ENCODE peak calls at places on chromosomes 7 and 10, in four cellular contexts. O is HL-60; S is effector memory CD4-positive, alpha-beta T cell; N is stimulated activated CD4-positive, alpha-beta T cell treated with anti-CD3 and anti-CD28 coated beads, Interleukin-1b, Interleukin-23, amount 100 ng/mL, for 48 hours. D is an unnamed sample.

GRCh38 chr10:62384447-62385081 is 10.4 kb downstream of the ZNF365 start:
- DNase-seq in O (no peak), N (no peak), S (no peak), D (no peak)

GRCh38 chr10:82211331-82211730 is 336.3 kb downstream of the NRG3 start:
- DNase-seq in O (no peak), N (no peak), S (no peak), D (no peak)

GRCh38 chr10:36026081-36026480 is 384.0 kb upstream of the FZD8 start:
- DNase-seq in N (no peak), O (no peak), S (no peak), D (no peak)

GRCh38 chr10:108877130-108877529 is 1046.2 kb downstream of the XPNPEP1 start:
- DNase-seq in S (no peak), O (no peak), N (no peak), D (no peak)

GRCh38 chr7:129657363-129657762 is 45.8 kb downstream of the NRF1 start:
- DNase-seq in O (no peak), N (peak), S (no peak), D (no peak)

GRCh38 chr7:134016223-134016941 is 110.8 kb upstream of the LRGUK start:
- DNase-seq in S (no peak), O (no peak), N (no peak), D (no peak)

GRCh38 chr7:107173691-107174406 is 5.0 kb downstream of the HBP1 start:
- DNase-seq in N (no peak), O (no peak), S (no peak), D (no peak)

GRCh38 chr7:100389437-100390088 is 16.3 kb downstream of the PILRA start:
- DNase-seq in O (no peak), S (no peak), N (no peak), D (no peak)

GRCh38 chr7:17298840-17299476 is 506 bp downstream of the AHR start:
- DNase-seq in S (peak), N (peak), O (peak), D (peak)

GRCh38 chr10:46250481-46250880 is 36.3 kb upstream of the ANTXRL start:
- DNase-seq in N (no peak), S (no peak), O (no peak), D (no peak)

GRCh38 chr7:101250324-101250723 is 5.4 kb upstream of the FIS1 start:
- DNase-seq in S (no peak), O (no peak), N (no peak), D (no peak)

GRCh38 chr10:100894033-100894432 is 18.7 kb upstream of the SLF2 start:
- DNase-seq in O (no peak), N (no peak), S (no peak), D (no peak)

GRCh38 chr10:116112232-116113231 is 160.5 kb downstream of the GFRA1 start:
- DNase-seq in O (no peak), S (no peak), N (no peak), D (no peak)

GRCh38 chr10:48450233-48450810 is 143.8 kb downstream of the MAPK8 start:
- DNase-seq in S (no peak), N (no peak), O (no peak), D (no peak)

GRCh38 chr7:66800591-66800990 is 60.1 kb downstream of the RABGEF1 start:
- DNase-seq in N (no peak), O (no peak), S (no peak), D (no peak)

GRCh38 chr7:148255333-148255732 is 335.2 kb upstream of the C7orf33 start:
- DNase-seq in S (no peak), N (no peak), O (no peak), D (no peak)

GRCh38 chr10:92124524-92125168 is 166.2 kb downstream of the CPEB3 start:
- DNase-seq in O (no peak), N (no peak), S (no peak), D (no peak)

GRCh38 chr7:107248551-107249316 is 79.9 kb downstream of the HBP1 start:
- DNase-seq in O (no peak), N (no peak), S (no peak), D (no peak)

GRCh38 chr7:1813394-1814088 is 143.5 kb downstream of the ELFN1 start:
- DNase-seq in O (no peak), S (no peak), N (no peak), D (no peak)

GRCh38 chr7:55975944-55976633 is 11.7 kb downstream of the NIPSNAP2 start:
- DNase-seq in S (no peak), O (no peak), N (no peak), D (no peak)

GRCh38 chr7:100629117-100629711 is 12.1 kb downstream of the TFR2 start:
- DNase-seq in O (no peak), S (no peak), N (peak), D (no peak)

GRCh38 chr10:60384708-60385398 is 4.8 kb downstream of the ANK3 start:
- DNase-seq in S (no peak), N (no peak), O (no peak), D (no peak)

GRCh38 chr10:84329094-84329611 is 764 bp downstream of the CCSER2 start:
- DNase-seq in N (peak), S (peak), O (no peak), D (peak)

GRCh38 chr10:103847909-103848468 is 7.4 kb downstream of the SH3PXD2A start:
- DNase-seq in N (peak), S (no peak), O (no peak), D (no peak)

GRCh38 chr10:14552010-14552409 is 221.3 kb upstream of the FRMD4A start:
- DNase-seq in N (no peak), O (no peak), S (no peak), D (no peak)

GRCh38 chr10:96334888-96335526 is 23.8 kb downstream of the OPALIN start:
- DNase-seq in O (no peak), S (no peak), N (no peak), D (no peak)

GRCh38 chr10:28418069-28418468 is 114.8 kb upstream of the WAC start:
- DNase-seq in O (no peak), N (no peak), S (no peak), D (no peak)

D was measured in T-helper 9 cell.